ENCODE peak calls at places on chromosomes 4 and X, in ten cellular contexts. Q is kidney tubule cell; B is GM23248; A is T-cell; S is AG09309; Z is renal cortical epithelial cell; Y is A549; R is activated CD4-positive, alpha-beta T cell treated with anti-CD3 and anti-CD28 coated beads, Interleukin-2, amount 10 ng/mL, durations not matched to agents 7 days and 5 days; L is stimulated activated CD4-positive, alpha-beta T cell treated with anti-CD3 and anti-CD28 coated beads, Interleukin-15, amount 100 ng/mL, for 24 hours; D is CD8-positive, alpha-beta memory T cell. X is an unnamed sample.

GRCh38 chr4:76449362-76449767 is 14.3 kb downstream of the SHROOM3 start:
- DNase-seq in Q (peak; percentile 91), B (no peak), A (no peak), S (no peak), Z (peak; percentile 94), Y (no peak), R (no peak), L (no peak), D (no peak), X (no peak)

GRCh38 chr4:140595065-140595464 is 26.3 kb upstream of the UCP1 start:
- DNase-seq in Q (peak; percentile 63), B (peak; percentile 37), A (no peak), S (no peak), Z (peak; percentile 44), Y (peak; percentile 41), R (no peak), L (no peak), D (no peak), X (no peak)

GRCh38 chr4:45275862-45276261 is 549.5 kb upstream of the GNPDA2 start:
- DNase-seq in Q (no peak), B (no peak), A (no peak), S (no peak), Z (no peak), Y (no peak), R (no peak), L (no peak), D (no peak), X (no peak)

GRCh38 chr4:94332983-94333590 is 9.5 kb downstream of the HPGDS start:
- DNase-seq in Q (no peak), B (no peak), A (no peak), S (no peak), Z (peak; percentile 3), Y (peak; percentile 36), R (no peak), L (no peak), D (no peak), X (no peak)

GRCh38 chrX:23737413-23737812 is 5.7 kb downstream of the ACOT9 start:
- DNase-seq in Q (no peak), B (peak; percentile 52), A (no peak), S (no peak), Z (peak; percentile 6), Y (no peak), R (no peak), L (no peak), D (no peak), X (no peak)

GRCh38 chr4:149264093-149264733 is 551.4 kb downstream of the IQCM start:
- DNase-seq in Q (peak; percentile 67), B (peak; percentile 77), A (no peak), S (peak; percentile 21), Z (peak; percentile 61), Y (peak; percentile 55), R (peak; percentile 22), L (peak; percentile 13), D (no peak), X (no peak)

GRCh38 chrX:153770606-153771175 is 6.6 kb downstream of the PLXNB3 start:
- DNase-seq in Q (no peak), B (no peak), A (no peak), S (no peak), Z (no peak), Y (no peak), R (no peak), L (no peak), D (no peak), X (no peak)

GRCh38 chr4:159077702-159078495 is 25.0 kb upstream of the RAPGEF2 start:
- DNase-seq in Q (no peak), B (no peak), A (no peak), S (no peak), Z (peak; percentile 45), Y (no peak), R (no peak), L (no peak), D (no peak), X (no peak)

GRCh38 chr4:5893013-5893580 is at the start of gene CRMP1:
- DNase-seq in Q (no peak), B (peak; percentile 32), A (no peak), S (no peak), Z (no peak), Y (no peak), R (no peak), L (no peak), D (no peak), X (no peak)

GRCh38 chr4:147361726-147362125 is 119.2 kb upstream of the EDNRA start:
- DNase-seq in Q (peak; percentile 81), B (peak; percentile 80), A (no peak), S (peak; percentile 45), Z (peak; percentile 95), Y (peak; percentile 45), R (no peak), L (no peak), D (no peak), X (no peak)

GRCh38 chr4:140136509-140136908 is 17.5 kb downstream of the MAML3 start:
- DNase-seq in Q (peak; percentile 55), B (peak; percentile 90), A (no peak), S (no peak), Z (peak; percentile 55), Y (peak; percentile 57), R (no peak), L (no peak), D (no peak), X (no peak)

GRCh38 chr4:139619644-139620043 is 46.0 kb upstream of the MGST2 start:
- DNase-seq in Q (peak; percentile 44), B (peak; percentile 70), A (no peak), S (no peak), Z (peak; percentile 37), Y (peak; percentile 55), R (peak; percentile 31), L (no peak), D (no peak), X (no peak)